ENCODE peak calls at places on chromosome 7, in ten cellular contexts. H, I, W, Z, R, N, G, V, K and J are unnamed samples.

GRCh38 chr7:36034020-36034419 is 119.0 kb upstream of the EEPD1 start:
- DNase-seq in H (no peak), Z (no peak), W (no peak), G (no peak), V (no peak), K (no peak), I (no peak), R (no peak), N (no peak), J (no peak)

GRCh38 chr7:47795631-47796030 is 152.6 kb downstream of the PKD1L1 start:
- DNase-seq in I (no peak), G (no peak), V (no peak), H (peak; percentile 71), Z (no peak), N (no peak), R (no peak), W (no peak), K (no peak), J (no peak)

GRCh38 chr7:34900891-34901493 is 136.3 kb downstream of the DPY19L1 start:
- DNase-seq in I (peak; percentile 27), K (no peak), H (peak; percentile 13), W (no peak), V (no peak), Z (peak; percentile 44), R (no peak), N (no peak), G (no peak), J (no peak)

GRCh38 chr7:133562617-133563016 is 309.7 kb downstream of the EXOC4 start:
- DNase-seq in G (no peak), V (no peak), I (no peak), N (no peak), K (no peak), W (no peak), R (no peak), H (no peak), Z (no peak), J (no peak)

GRCh38 chr7:113521468-113521867 is 397.3 kb downstream of the PPP1R3A start:
- DNase-seq in V (peak; percentile 45), H (peak; percentile 11), N (no peak), W (no peak), Z (no peak), I (no peak), G (no peak), K (no peak), R (no peak), J (no peak)

GRCh38 chr7:93044147-93044810 is 73.5 kb downstream of the SAMD9 start:
- DNase-seq in V (no peak), I (no peak), Z (no peak), K (no peak), N (no peak), R (no peak), G (no peak), H (peak; percentile 24), W (no peak), J (no peak)

GRCh38 chr7:43362652-43363428 is 220.1 kb upstream of the STK17A start:
- DNase-seq in Z (no peak), I (no peak), G (no peak), H (peak; percentile 36), N (no peak), V (no peak), W (no peak), R (no peak), K (no peak), J (peak; percentile 57)

GRCh38 chr7:54785261-54785660 is 26.2 kb upstream of the SEC61G start:
- DNase-seq in G (no peak), Z (no peak), K (no peak), W (no peak), V (no peak), I (no peak), H (peak; percentile 8), R (no peak), N (no peak), J (no peak)

GRCh38 chr7:102390697-102391484 is 5.3 kb upstream of the PRKRIP1 start:
- DNase-seq in H (peak; percentile 83), K (peak; percentile 84), R (peak; percentile 76), Z (peak; percentile 74), V (peak; percentile 72), I (peak; percentile 92), W (peak; percentile 70), G (peak; percentile 75), N (peak; percentile 82), J (peak; percentile 92)

GRCh38 chr7:116802784-116803183 is 59.6 kb upstream of the CAPZA2 start:
- DNase-seq in Z (peak; percentile 33), I (no peak), G (no peak), R (no peak), V (peak; percentile 86), N (no peak), W (no peak), K (no peak), H (peak; percentile 74), J (no peak)

GRCh38 chr7:50531401-50531906 is 33.8 kb downstream of the DDC start:
- DNase-seq in G (no peak), W (no peak), Z (no peak), R (no peak), H (peak; percentile 8), K (no peak), I (no peak), V (no peak), N (no peak), J (peak; percentile 69)

GRCh38 chr7:98116656-98117461 is 10.2 kb downstream of the LMTK2 start:
- DNase-seq in V (no peak), Z (peak; percentile 1), N (no peak), I (no peak), R (no peak), G (no peak), H (no peak), K (no peak), W (no peak), J (no peak)

GRCh38 chr7:137961200-137962177 is 40.4 kb downstream of the CREB3L2 start:
- DNase-seq in G (peak; percentile 54), H (no peak), K (no peak), N (no peak), Z (peak; percentile 67), R (no peak), V (no peak), I (no peak), W (no peak), J (no peak)

GRCh38 chr7:131222171-131222570 is 105.5 kb upstream of the MKLN1 start:
- DNase-seq in G (no peak), V (no peak), W (no peak), K (no peak), Z (no peak), R (no peak), I (no peak), N (no peak), H (no peak), J (no peak)

DNA sequence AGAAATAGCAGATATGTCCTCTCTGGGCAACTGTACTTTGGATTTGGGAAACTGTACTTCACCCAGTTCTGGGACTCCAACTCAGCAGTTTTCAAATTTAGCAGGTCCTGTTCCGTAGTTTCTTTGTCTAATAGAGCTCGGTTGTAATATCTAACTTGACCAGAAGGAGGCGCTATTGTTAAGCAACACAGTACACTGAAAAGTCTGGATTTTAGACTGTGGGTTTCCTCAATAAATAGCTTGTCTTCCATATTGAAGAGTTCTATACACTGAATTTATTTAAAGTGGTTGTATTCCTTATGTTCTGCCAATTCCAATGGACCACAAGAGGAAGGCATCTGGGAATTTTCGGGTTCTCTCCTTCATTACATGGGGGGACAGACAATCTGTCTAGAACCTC is 39.8 kb downstream of the ELFN1 start:
- DNase-seq in W (no peak), R (no peak), V (no peak), I (no peak), K (no peak), Z (no peak), G (no peak), N (no peak), H (no peak), J (no peak)
- TF ChIP-seq CTCF in W (peak; percentile 36), R (peak; percentile 41), V (peak; percentile 27), I (peak; percentile 68), K (no peak), Z (no peak), G (no peak), N (no peak), H (peak; percentile 40), J (peak; percentile 88)

DNA sequence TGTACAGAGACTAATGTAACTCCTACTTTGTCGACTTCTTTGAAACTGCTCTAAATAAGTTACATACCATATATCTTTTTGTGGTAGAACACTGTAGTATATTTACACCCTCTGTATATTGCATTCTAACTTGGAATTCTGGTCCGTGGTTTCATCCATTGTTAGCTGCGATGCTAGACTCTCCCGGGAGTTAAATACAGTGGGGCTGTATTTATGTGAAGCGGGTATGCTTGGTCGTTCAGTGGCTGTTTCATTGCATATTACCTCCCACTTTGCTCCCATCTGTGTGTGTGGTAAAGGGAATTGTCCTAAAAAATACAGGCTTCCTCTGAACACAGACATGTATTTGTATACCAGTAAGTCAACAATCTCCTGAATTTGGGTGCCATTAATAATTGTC is 231.1 kb downstream of the SLC25A13 start:
- DNase-seq in W (no peak), Z (no peak), N (no peak), G (no peak), K (no peak), R (no peak), I (no peak), V (no peak), H (no peak), J (no peak)
- TF ChIP-seq CTCF in W (no peak), Z (no peak), N (no peak), G (no peak), K (no peak), R (no peak), I (no peak), V (no peak), H (no peak), J (no peak)

GRCh38 chr7:157399086-157399687 is 62.4 kb downstream of the DNAJB6 start:
- DNase-seq in R (no peak), I (no peak), N (no peak), K (no peak), H (no peak), V (no peak), Z (no peak), G (no peak), W (no peak), J (no peak)

GRCh38 chr7:157396316-157397035 is 59.7 kb downstream of the DNAJB6 start:
- DNase-seq in K (no peak), Z (no peak), W (no peak), V (no peak), I (no peak), H (no peak), R (no peak), G (no peak), N (no peak), J (no peak)

GRCh38 chr7:157400171-157400860 is 63.5 kb downstream of the DNAJB6 start:
- DNase-seq in I (no peak), W (no peak), V (no peak), R (no peak), K (no peak), N (no peak), H (no peak), G (no peak), Z (no peak), J (no peak)

GRCh38 chr7:157397036-157397720 is 60.4 kb downstream of the DNAJB6 start:
- DNase-seq in G (no peak), Z (no peak), I (no peak), W (no peak), N (no peak), K (no peak), V (no peak), R (no peak), H (no peak), J (no peak)

GRCh38 chr7:157397751-157398691 is 61.2 kb downstream of the DNAJB6 start:
- DNase-seq in V (no peak), W (no peak), G (peak; percentile 52), Z (no peak), N (peak; percentile 73), H (peak; percentile 89), I (peak; percentile 62), K (no peak), R (peak; percentile 39), J (peak; percentile 60)
- TF ChIP-seq CTCF in V (no peak), W (no peak), G (no peak), Z (peak; percentile 20), N (peak; percentile 16), H (peak; percentile 72), I (no peak), K (peak; percentile 36), R (peak; percentile 69), J (peak; percentile 13)

GRCh38 chr7:143318661-143319060 is 2.8 kb downstream of the CLCN1 start:
- DNase-seq in R (no peak), W (no peak), G (no peak), K (no peak), Z (no peak), N (peak; percentile 54), V (no peak), I (no peak), H (peak; percentile 39), J (no peak)
- TF ChIP-seq CTCF in R (no peak), W (no peak), G (no peak), K (no peak), Z (no peak), N (no peak), V (no peak), I (no peak), H (no peak), J (no peak)